ENCODE peak calls at places on chromosomes 12 and 14, in four cellular contexts. T is epithelial cell of prostate, A is NCI-H1105, M is ELF-1. L is an unnamed sample.

GRCh38 chr14:24095196-24096068 is 1.3 kb downstream of the PCK2 start:
- DNase-seq in T (no peak), A (no peak), M (peak), L (no peak)

GRCh38 chr12:130300090-130300489 is 37.6 kb upstream of the PIWIL1 start:
- DNase-seq in T (no peak), A (no peak), M (no peak), L (no peak)

GRCh38 chr12:6202331-6202730 is 2.1 kb downstream of the CD9 start:
- DNase-seq in T (no peak), A (no peak), M (no peak), L (no peak)

GRCh38 chr12:46374711-46375110 is 2.1 kb upstream of the SLC38A2 start:
- DNase-seq in T (no peak), A (no peak), M (no peak), L (no peak)

GRCh38 chr12:113647048-113647447 is 175.4 kb upstream of the LHX5 start:
- DNase-seq in T (no peak), A (peak), M (no peak), L (no peak)

GRCh38 chr12:121144416-121144914 is 11.8 kb downstream of the P2RX7 start:
- DNase-seq in T (no peak), A (no peak), M (no peak), L (no peak)

GRCh38 chr12:51592034-51592705 is 1.1 kb downstream of the SCN8A start:
- DNase-seq in T (no peak), A (no peak), M (no peak), L (no peak)

GRCh38 chr14:94411638-94412037 is 23.2 kb upstream of the SERPINA1 start:
- DNase-seq in T (no peak), A (no peak), M (no peak), L (peak)

GRCh38 chr14:74391479-74391878 is 34.5 kb downstream of the SYNDIG1L start:
- DNase-seq in T (no peak), A (no peak), M (no peak), L (no peak)

GRCh38 chr14:33693237-33693636 is 257.6 kb downstream of the EGLN3 start:
- DNase-seq in T (no peak), A (no peak), M (no peak), L (no peak)

GRCh38 chr12:50313256-50313931 is 30.1 kb upstream of the LIMA1 start:
- DNase-seq in T (peak), A (no peak), M (peak), L (no peak)

GRCh38 chr14:36513012-36513420 is 7.0 kb downstream of the NKX2-1 start:
- DNase-seq in T (no peak), A (peak), M (no peak), L (no peak)

GRCh38 chr12:45409966-45410365 is 194.1 kb downstream of the ANO6 start:
- DNase-seq in T (peak), A (no peak), M (no peak), L (no peak)

GRCh38 chr14:32913725-32914124 is 25.0 kb upstream of the NPAS3 start:
- DNase-seq in T (no peak), A (no peak), M (no peak), L (no peak)

GRCh38 chr14:104361921-104362681 is 217.5 kb upstream of the C14orf180 start:
- DNase-seq in T (no peak), A (no peak), M (no peak), L (no peak)

GRCh38 chr14:102418853-102419240 is 56.1 kb downstream of the TECPR2 start:
- DNase-seq in T (no peak), A (no peak), M (no peak), L (no peak)

GRCh38 chr12:124753230-124753595 is 110.5 kb downstream of the SCARB1 start:
- DNase-seq in T (no peak), A (no peak), M (no peak), L (no peak)

GRCh38 chr12:10211975-10212622 is 578 bp upstream of the GABARAPL1 start:
- DNase-seq in T (peak), A (peak), M (peak), L (peak)

GRCh38 chr14:91351508-91351853 is 66.1 kb downstream of the CCDC88C start:
- DNase-seq in T (no peak), A (no peak), M (no peak), L (no peak)

GRCh38 chr12:48925218-48925871 is at the start of gene FKBP11:
- DNase-seq in T (no peak), A (no peak), M (peak), L (no peak)

GRCh38 chr14:99318091-99318958 is 46.3 kb upstream of the BCL11B start:
- DNase-seq in T (no peak), A (no peak), M (no peak), L (no peak)

GRCh38 chr14:53144244-53144643 is 8.9 kb downstream of the DDHD1 start:
- DNase-seq in T (no peak), A (no peak), M (no peak), L (no peak)

GRCh38 chr12:111756681-111757080 is 10.1 kb upstream of the ALDH2 start:
- DNase-seq in T (no peak), A (no peak), M (no peak), L (no peak)

L was measured in LNCaP clone FGC.